ENCODE peak calls at places on chromosomes 11 and 22, in four cellular contexts. P is HepG2, S is HCT116, N is K562. G is an unnamed sample.

GRCh38 chr22:45984316-45984916 is 7.5 kb upstream of the WNT7B start:
- DNase-seq in P (no peak), S (no peak), N (no peak), G (no peak)

GRCh38 chr11:62421996-62422395 is 3.2 kb downstream of the SCGB1A1 start:
- DNase-seq in P (no peak), S (no peak), N (no peak), G (no peak)

GRCh38 chr11:57493507-57494503 is 21.7 kb downstream of the SLC43A1 start:
- DNase-seq in P (peak), S (peak), N (peak), G (no peak)

GRCh38 chr11:134244593-134244992 is 8.6 kb downstream of the THYN1 start:
- DNase-seq in P (peak), S (no peak), N (peak), G (no peak)

GRCh38 chr11:78921517-78921916 is 346.9 kb upstream of the NARS2 start:
- DNase-seq in P (no peak), S (no peak), N (no peak), G (no peak)

GRCh38 chr22:37752189-37753061 is 55.3 kb upstream of the GCAT start:
- DNase-seq in P (peak), S (peak), N (no peak), G (peak)

GRCh38 chr11:59206635-59207034 is 6.1 kb downstream of the MPEG1 start:
- DNase-seq in P (peak), S (peak), N (peak), G (no peak)

GRCh38 chr11:1928038-1928890 is 8.8 kb downstream of the TNNT3 start:
- DNase-seq in P (no peak), S (no peak), N (no peak), G (no peak)

GRCh38 chr22:46281866-46282678 is 14.3 kb downstream of the TTC38 start:
- DNase-seq in P (no peak), S (no peak), N (no peak), G (no peak)

GRCh38 chr11:47726878-47727514 is 11.8 kb upstream of the AGBL2 start:
- DNase-seq in P (peak), S (no peak), N (no peak), G (no peak)

DNA sequence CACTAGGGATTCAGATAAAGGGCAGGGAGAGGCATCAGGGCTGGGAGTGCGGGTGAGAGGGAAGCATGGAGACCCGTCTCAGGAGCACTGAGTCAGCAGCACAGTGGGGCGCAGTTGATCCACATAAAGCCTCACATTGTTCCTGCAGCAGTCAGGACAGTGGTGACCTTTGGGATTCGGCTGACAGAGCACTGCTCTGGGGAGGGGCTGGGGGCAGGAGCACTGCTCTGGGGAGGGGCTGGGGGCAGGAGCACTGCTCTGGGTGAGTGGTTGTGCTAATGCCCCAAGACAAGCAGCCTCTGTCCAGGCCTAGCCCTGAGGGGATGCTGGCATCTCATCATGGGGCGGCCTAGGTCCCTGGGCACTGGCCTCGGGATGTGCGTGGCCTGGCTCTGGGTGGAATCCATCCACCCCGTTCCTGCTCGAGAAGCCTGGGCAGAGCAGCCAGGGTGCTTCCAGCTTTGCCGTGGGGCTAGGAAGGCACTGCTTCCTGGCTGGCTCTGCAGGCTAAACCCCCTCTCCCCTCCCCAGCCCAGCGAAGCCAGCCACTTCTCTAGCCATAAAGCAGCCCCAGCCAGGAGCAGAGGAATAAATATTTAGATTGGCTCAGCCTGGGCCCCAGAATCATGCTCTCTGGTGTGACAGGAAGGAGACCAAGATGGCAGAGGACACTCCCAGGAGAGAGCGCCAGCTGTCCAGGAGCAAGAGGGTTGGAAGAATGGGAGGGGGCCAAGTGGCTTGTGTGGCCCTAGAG is 7.3 kb downstream of the OAF start:
- DNase-seq in P (peak), S (no peak), N (no peak), G (no peak)
- TF ChIP-seq TCF7L2 in P (no peak), S (no peak), N (no peak), G (no peak)

GRCh38 chr11:108847288-108847687 is 182.4 kb downstream of the DDX10 start:
- DNase-seq in P (no peak), S (no peak), N (no peak), G (no peak)
- TF ChIP-seq TCF7L2 in P (no peak), S (no peak), N (no peak), G (no peak)

GRCh38 chr11:113908107-113908506 is 3.5 kb downstream of the HTR3B start:
- DNase-seq in P (no peak), S (no peak), N (no peak), G (no peak)
- TF ChIP-seq TCF7L2 in P (no peak), S (no peak), N (no peak), G (no peak)

DNA sequence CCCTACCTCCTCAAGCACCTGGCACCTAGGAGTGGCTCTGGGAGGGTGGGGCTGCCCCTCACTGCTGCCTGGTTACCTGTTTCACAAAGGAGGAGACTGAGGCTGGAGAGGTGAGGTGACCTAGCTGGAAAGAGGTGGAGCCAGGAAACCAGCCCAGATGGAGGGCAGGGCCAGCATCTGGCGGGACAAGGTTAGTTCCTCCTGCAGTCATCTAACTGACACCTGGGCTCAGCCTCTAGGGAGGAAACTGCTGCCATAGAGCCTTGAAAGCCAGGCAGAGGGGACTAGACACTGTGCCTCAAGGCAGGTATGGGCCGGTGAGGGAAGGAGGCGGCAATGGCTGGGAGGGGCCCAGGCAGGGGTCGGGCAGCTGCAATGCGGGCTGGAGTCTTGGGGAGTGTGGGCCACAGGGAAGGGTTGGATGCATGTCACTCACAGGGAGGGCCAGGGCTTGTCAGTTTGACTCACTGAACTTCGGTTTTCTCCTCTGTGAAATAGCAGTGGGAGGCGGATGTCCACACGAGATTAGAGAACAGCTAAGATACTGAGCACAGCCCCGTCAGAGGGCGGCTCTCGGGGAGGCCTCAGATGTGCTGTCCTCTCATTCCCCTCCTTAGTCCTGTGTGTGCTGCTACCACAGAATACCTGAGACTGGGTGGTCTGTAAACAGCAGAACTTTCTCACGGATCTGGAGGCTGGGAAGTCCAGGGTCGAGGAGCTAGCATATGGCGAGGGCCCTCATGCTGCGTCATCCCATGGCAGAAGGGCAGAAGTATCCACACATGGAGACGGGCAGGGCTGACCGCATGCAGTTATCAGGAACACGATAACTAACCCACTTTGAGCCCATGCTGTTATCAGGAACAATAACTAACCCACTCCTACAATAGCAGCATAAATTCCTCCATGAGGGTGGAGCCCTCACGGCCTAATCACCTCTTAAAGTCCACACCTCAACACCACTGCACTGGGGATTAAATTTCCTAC is 16.1 kb downstream of the MGAT3 start:
- DNase-seq in P (no peak), S (no peak), N (peak), G (no peak)
- TF ChIP-seq TCF7L2 in P (no peak), S (no peak), N (no peak), G (no peak)

GRCh38 chr11:27211370-27212127 is 151.5 kb downstream of the CCDC34 start:
- DNase-seq in P (no peak), S (peak), N (peak), G (no peak)

GRCh38 chr11:27207025-27207650 is 155.9 kb downstream of the CCDC34 start:
- DNase-seq in P (no peak), S (no peak), N (no peak), G (no peak)

GRCh38 chr11:27208846-27209245 is 154.2 kb downstream of the CCDC34 start:
- DNase-seq in P (no peak), S (no peak), N (no peak), G (no peak)

GRCh38 chr11:27210509-27210908 is 152.5 kb downstream of the CCDC34 start:
- DNase-seq in P (no peak), S (no peak), N (no peak), G (no peak)

DNA sequence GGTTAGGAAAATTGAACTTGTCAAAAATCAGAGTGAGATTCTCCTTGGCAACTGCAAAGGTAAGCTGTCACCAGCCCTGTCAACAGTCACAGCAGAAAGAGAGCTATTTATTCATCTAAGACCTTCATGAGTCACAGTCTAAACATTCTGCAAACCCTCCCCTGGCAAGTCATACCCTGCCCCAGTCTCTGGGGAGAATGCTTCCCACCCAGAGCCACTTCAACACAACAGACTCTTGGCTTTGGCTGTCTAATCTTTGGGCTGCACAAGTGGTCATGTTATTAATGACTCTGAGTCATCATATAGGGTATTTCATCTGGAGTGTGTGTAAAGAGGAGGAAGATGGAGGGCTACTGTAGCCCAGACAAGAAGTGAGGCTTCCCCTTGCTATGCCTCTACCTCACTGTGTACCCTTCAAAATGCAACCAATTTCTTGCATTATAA is 153.4 kb downstream of the CCDC34 start:
- DNase-seq in P (peak), S (peak), N (peak), G (peak)
- TF ChIP-seq TCF7L2 in P (no peak), S (no peak), N (no peak), G (no peak)

GRCh38 chr22:48805516-48805915 is 1022.2 kb downstream of the BRD1 start:
- DNase-seq in P (no peak), S (no peak), N (no peak), G (no peak)
- TF ChIP-seq TCF7L2 in P (no peak), S (no peak), N (no peak), G (no peak)

G was measured in Panc1.